ENCODE peak calls at places on chromosomes 5 and 9, in ten cellular contexts. One of them, this sample, is unnamed.

GRCh38 chr9:133990366-133991210 is 1.5 kb downstream of the VAV2 start:
- DNase-seq in NB4: no peak
- DNase-seq in IMR-90: peak
- DNase-seq in ovary: no peak
- DNase-seq in HCT116: peak
- DNase-seq in spleen: peak
- DNase-seq in A549: peak
- DNase-seq in uterus: no peak
- DNase-seq in right lobe of liver: peak
- DNase-seq in heart left ventricle: no peak
- DNase-seq in this sample: no peak

GRCh38 chr5:87300744-87301143 is 33.1 kb downstream of the RASA1 start:
- DNase-seq in NB4: peak
- DNase-seq in IMR-90: peak
- DNase-seq in ovary: no peak
- DNase-seq in HCT116: peak
- DNase-seq in spleen: no peak
- DNase-seq in A549: peak
- DNase-seq in uterus: no peak
- DNase-seq in right lobe of liver: no peak
- DNase-seq in heart left ventricle: no peak
- DNase-seq in this sample: peak

GRCh38 chr5:146048994-146049703 is 56.2 kb downstream of the PLAC8L1 start:
- DNase-seq in NB4: peak
- DNase-seq in IMR-90: peak
- DNase-seq in ovary: no peak
- DNase-seq in HCT116: peak
- DNase-seq in spleen: no peak
- DNase-seq in A549: peak
- DNase-seq in uterus: no peak
- DNase-seq in right lobe of liver: peak
- DNase-seq in heart left ventricle: no peak
- DNase-seq in this sample: peak

GRCh38 chr9:95044731-95045508 is 272.6 kb downstream of the FANCC start:
- DNase-seq in NB4: no peak
- DNase-seq in IMR-90: no peak
- DNase-seq in ovary: no peak
- DNase-seq in HCT116: no peak
- DNase-seq in spleen: no peak
- DNase-seq in A549: peak
- DNase-seq in uterus: no peak
- DNase-seq in right lobe of liver: no peak
- DNase-seq in heart left ventricle: no peak
- DNase-seq in this sample: peak

GRCh38 chr5:149694007-149694406 is 36.1 kb upstream of the PPARGC1B start:
- DNase-seq in NB4: no peak
- DNase-seq in IMR-90: no peak
- DNase-seq in ovary: no peak
- DNase-seq in HCT116: no peak
- DNase-seq in spleen: no peak
- DNase-seq in A549: no peak
- DNase-seq in uterus: no peak
- DNase-seq in right lobe of liver: no peak
- DNase-seq in heart left ventricle: peak
- DNase-seq in this sample: no peak

GRCh38 chr9:35164711-35165110 is 2.9 kb downstream of the UNC13B start:
- DNase-seq in NB4: peak
- DNase-seq in IMR-90: peak
- DNase-seq in ovary: no peak
- DNase-seq in HCT116: no peak
- DNase-seq in spleen: no peak
- DNase-seq in A549: no peak
- DNase-seq in uterus: no peak
- DNase-seq in right lobe of liver: no peak
- DNase-seq in heart left ventricle: no peak
- DNase-seq in this sample: no peak

GRCh38 chr9:69495331-69495730 is 170.3 kb downstream of the ENTREP1 start:
- DNase-seq in NB4: no peak
- DNase-seq in IMR-90: no peak
- DNase-seq in ovary: no peak
- DNase-seq in HCT116: no peak
- DNase-seq in spleen: peak
- DNase-seq in A549: no peak
- DNase-seq in uterus: no peak
- DNase-seq in right lobe of liver: no peak
- DNase-seq in heart left ventricle: no peak
- DNase-seq in this sample: no peak

GRCh38 chr9:71218774-71219173 is 97.4 kb upstream of the TRPM3 start:
- DNase-seq in NB4: no peak
- DNase-seq in IMR-90: no peak
- DNase-seq in ovary: no peak
- DNase-seq in HCT116: no peak
- DNase-seq in spleen: no peak
- DNase-seq in A549: no peak
- DNase-seq in uterus: no peak
- DNase-seq in right lobe of liver: no peak
- DNase-seq in heart left ventricle: no peak
- DNase-seq in this sample: no peak

DNA sequence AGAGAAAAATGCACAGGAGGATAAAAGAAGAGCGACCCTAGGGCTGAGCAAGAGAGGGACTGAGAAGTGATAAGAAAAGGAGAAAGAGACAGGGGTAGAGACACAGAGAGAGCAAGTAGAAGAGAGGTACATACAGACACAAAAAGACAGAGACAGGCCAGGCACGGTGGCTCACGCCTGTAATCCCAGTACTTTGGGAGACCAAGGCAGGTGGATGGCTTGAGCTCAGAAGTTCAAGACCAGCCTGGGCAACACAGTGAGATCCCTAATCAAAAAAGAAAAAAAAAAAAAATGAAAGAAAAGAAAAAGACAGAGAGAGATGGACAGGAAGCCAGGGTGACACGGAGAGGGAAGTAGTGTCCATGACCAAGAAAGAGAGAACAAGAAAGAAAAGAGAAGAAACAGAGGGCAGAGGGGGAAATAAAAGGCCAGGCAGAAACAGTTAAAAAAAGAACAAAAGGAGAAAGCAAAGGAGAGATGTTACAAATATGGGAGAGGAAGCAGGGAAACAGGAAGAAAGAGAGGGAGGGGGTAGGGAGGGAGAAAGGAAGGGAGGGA is 209.4 kb upstream of the TRIM32 start:
- DNase-seq in NB4: no peak
- DNase-seq in IMR-90: no peak
- DNase-seq in ovary: no peak
- DNase-seq in HCT116: no peak
- DNase-seq in spleen: no peak
- DNase-seq in A549: no peak
- DNase-seq in uterus: no peak
- DNase-seq in right lobe of liver: no peak
- DNase-seq in heart left ventricle: no peak
- DNase-seq in this sample: no peak
- TF ChIP-seq POLR2A in NB4: no peak
- TF ChIP-seq POLR2A in IMR-90: no peak
- TF ChIP-seq POLR2A in ovary: no peak
- TF ChIP-seq POLR2A in HCT116: no peak
- TF ChIP-seq POLR2A in spleen: no peak
- TF ChIP-seq POLR2A in A549: no peak
- TF ChIP-seq POLR2A in uterus: no peak
- TF ChIP-seq POLR2A in right lobe of liver: no peak
- TF ChIP-seq POLR2A in heart left ventricle: no peak
- TF ChIP-seq POLR2A in this sample: no peak

GRCh38 chr5:177362871-177363507 is 5.3 kb downstream of the RGS14 start:
- DNase-seq in NB4: peak
- DNase-seq in IMR-90: no peak
- DNase-seq in ovary: peak
- DNase-seq in HCT116: no peak
- DNase-seq in spleen: peak
- DNase-seq in A549: peak
- DNase-seq in uterus: peak
- DNase-seq in right lobe of liver: peak
- DNase-seq in heart left ventricle: peak
- DNase-seq in this sample: peak
- TF ChIP-seq POLR2A in NB4: no peak
- TF ChIP-seq POLR2A in IMR-90: no peak
- TF ChIP-seq POLR2A in ovary: no peak
- TF ChIP-seq POLR2A in HCT116: peak
- TF ChIP-seq POLR2A in spleen: no peak
- TF ChIP-seq POLR2A in A549: no peak
- TF ChIP-seq POLR2A in uterus: no peak
- TF ChIP-seq POLR2A in right lobe of liver: no peak
- TF ChIP-seq POLR2A in heart left ventricle: no peak
- TF ChIP-seq POLR2A in this sample: no peak

GRCh38 chr5:41874512-41875060 is 4.4 kb upstream of the OXCT1 start:
- DNase-seq in NB4: no peak
- DNase-seq in IMR-90: no peak
- DNase-seq in ovary: no peak
- DNase-seq in HCT116: no peak
- DNase-seq in spleen: no peak
- DNase-seq in A549: no peak
- DNase-seq in uterus: no peak
- DNase-seq in right lobe of liver: no peak
- DNase-seq in heart left ventricle: no peak
- DNase-seq in this sample: no peak

GRCh38 chr5:41871866-41872265 is 1.6 kb upstream of the OXCT1 start:
- DNase-seq in NB4: no peak
- DNase-seq in IMR-90: peak
- DNase-seq in ovary: no peak
- DNase-seq in HCT116: no peak
- DNase-seq in spleen: no peak
- DNase-seq in A549: no peak
- DNase-seq in uterus: peak
- DNase-seq in right lobe of liver: no peak
- DNase-seq in heart left ventricle: no peak
- DNase-seq in this sample: no peak

GRCh38 chr5:41869150-41869738 is 981 bp downstream of the OXCT1 start:
- DNase-seq in NB4: peak
- DNase-seq in IMR-90: peak
- DNase-seq in ovary: peak
- DNase-seq in HCT116: no peak
- DNase-seq in spleen: peak
- DNase-seq in A549: no peak
- DNase-seq in uterus: peak
- DNase-seq in right lobe of liver: no peak
- DNase-seq in heart left ventricle: peak
- DNase-seq in this sample: peak

GRCh38 chr5:41870621-41871048 is 410 bp upstream of the OXCT1 start:
- DNase-seq in NB4: no peak
- DNase-seq in IMR-90: no peak
- DNase-seq in ovary: no peak
- DNase-seq in HCT116: no peak
- DNase-seq in spleen: no peak
- DNase-seq in A549: no peak
- DNase-seq in uterus: no peak
- DNase-seq in right lobe of liver: no peak
- DNase-seq in heart left ventricle: no peak
- DNase-seq in this sample: no peak

DNA sequence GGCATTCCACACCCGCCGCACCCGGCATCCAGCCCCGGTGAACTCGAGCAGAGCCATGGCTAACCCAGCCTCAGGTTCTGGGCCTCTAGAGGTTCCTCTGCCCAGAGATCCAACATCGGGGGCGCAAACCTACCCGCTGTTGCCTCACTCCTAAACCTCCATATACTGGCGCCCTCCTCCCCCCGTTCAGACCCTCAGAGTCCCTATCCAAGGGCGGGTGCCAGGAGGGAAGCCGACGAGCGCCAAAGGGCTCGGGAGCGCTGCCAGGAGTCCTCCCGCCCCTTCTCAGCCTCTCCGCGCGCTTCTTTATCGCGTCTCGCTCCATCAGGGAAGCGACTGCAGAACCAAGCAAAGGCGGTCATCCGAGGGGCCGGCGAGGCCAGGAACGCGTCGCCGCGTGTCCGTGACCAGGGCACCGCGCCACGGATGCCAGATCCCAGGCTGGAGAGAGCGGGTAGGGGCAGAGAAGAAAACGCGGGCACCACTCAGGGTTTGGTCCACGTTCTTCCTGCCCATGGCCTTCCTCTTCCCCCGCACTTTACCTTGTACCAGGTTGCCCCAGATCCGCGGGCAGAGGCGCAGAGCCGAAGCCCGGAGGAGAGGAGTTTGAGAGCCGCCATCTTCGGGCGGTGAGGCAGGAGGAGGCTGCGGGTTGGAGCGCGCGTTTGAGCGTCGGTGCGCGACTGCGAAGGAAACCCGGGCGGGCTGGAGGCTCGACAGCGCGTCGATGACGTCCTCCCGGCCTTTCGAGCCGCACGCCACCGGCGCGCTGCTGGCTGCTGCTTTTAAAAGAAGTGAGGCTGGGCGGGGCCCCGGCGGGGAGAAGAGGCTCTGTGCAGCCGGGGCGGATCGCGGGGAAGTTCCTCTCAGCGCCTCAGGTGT is at the start of gene OXCT1:
- DNase-seq in NB4: peak
- DNase-seq in IMR-90: peak
- DNase-seq in ovary: peak
- DNase-seq in HCT116: peak
- DNase-seq in spleen: peak
- DNase-seq in A549: peak
- DNase-seq in uterus: peak
- DNase-seq in right lobe of liver: peak
- DNase-seq in heart left ventricle: peak
- DNase-seq in this sample: peak
- TF ChIP-seq POLR2A in NB4: no peak
- TF ChIP-seq POLR2A in IMR-90: peak
- TF ChIP-seq POLR2A in ovary: peak
- TF ChIP-seq POLR2A in HCT116: peak
- TF ChIP-seq POLR2A in spleen: no peak
- TF ChIP-seq POLR2A in A549: no peak
- TF ChIP-seq POLR2A in uterus: peak
- TF ChIP-seq POLR2A in right lobe of liver: peak
- TF ChIP-seq POLR2A in heart left ventricle: peak
- TF ChIP-seq POLR2A in this sample: peak

DNA sequence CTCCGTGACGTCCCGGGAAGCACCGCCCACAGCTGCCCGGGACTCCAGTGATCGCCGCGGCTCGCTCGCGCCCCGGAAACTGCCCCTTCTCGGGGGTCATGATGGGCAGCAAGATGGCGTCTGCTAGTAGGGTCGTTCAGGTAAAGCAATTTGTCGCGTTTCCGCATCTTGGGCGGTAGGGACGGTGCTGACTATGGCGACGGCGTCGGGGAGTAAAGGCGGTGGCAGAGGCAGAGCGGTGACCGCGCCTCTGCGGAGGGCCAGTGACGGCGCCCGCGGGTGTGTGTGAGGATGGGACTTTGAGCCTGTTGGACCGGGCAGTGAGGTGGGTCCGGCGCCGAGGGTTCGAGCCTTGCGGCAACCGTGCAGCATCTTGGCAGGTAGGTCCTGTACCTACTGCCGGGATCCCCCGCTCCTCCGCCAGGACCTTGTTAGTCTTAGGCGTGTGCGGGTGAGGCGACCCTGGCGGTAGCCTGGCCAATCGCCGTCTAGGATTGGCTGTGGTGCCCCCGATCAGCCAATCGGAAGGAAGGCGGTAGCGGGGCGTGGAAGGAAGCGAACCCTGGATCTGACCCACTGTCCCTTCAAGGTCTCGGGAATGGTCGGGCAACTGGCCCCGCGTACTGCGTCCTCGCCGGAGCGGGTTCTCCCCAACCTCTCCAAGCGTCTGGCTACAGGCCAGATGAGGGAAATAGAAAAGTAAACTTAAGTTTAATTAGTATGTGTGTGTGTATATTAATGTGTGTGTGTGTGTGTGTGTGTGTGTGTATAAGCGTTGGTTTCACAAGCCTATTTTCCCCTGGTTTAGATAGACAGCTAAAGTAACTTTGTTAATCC is 16.7 kb upstream of the CDK7 start:
- DNase-seq in NB4: peak
- DNase-seq in IMR-90: peak
- DNase-seq in ovary: peak
- DNase-seq in HCT116: peak
- DNase-seq in spleen: peak
- DNase-seq in A549: peak
- DNase-seq in uterus: peak
- DNase-seq in right lobe of liver: peak
- DNase-seq in heart left ventricle: peak
- DNase-seq in this sample: peak
- TF ChIP-seq POLR2A in NB4: peak
- TF ChIP-seq POLR2A in IMR-90: peak
- TF ChIP-seq POLR2A in ovary: peak
- TF ChIP-seq POLR2A in HCT116: peak
- TF ChIP-seq POLR2A in spleen: peak
- TF ChIP-seq POLR2A in A549: peak
- TF ChIP-seq POLR2A in uterus: peak
- TF ChIP-seq POLR2A in right lobe of liver: peak
- TF ChIP-seq POLR2A in heart left ventricle: peak
- TF ChIP-seq POLR2A in this sample: peak